ENCODE peak calls at places on chromosomes 1 and 21, in six cellular contexts. G is Peyer's patch, M is Caco-2, E is fibroblast of lung, T is left ventricle myocardium inferior, V is body of pancreas. H is an unnamed sample. For H3K4me1 and H3K9me3, the result is how much of the 10 kb centered on the place peaks cover.

GRCh38 chr1:69523032-69523431 is 44.7 kb upstream of the LRRC7 start:
- DNase-seq in G (no peak), M (no peak), E (peak), T (no peak), V (no peak), H (no peak)

GRCh38 chr1:29166291-29166878 is 15.3 kb downstream of the SRSF4 start:
- DNase-seq in G (peak), M (no peak), E (no peak), T (no peak), V (no peak), H (no peak)

GRCh38 chr1:228964178-228964819 is 229.0 kb downstream of the RHOU start:
- DNase-seq in G (no peak), M (peak), E (peak), T (peak), V (peak), H (no peak)

GRCh38 chr1:236394016-236394481 is at the start of gene EDARADD:
- DNase-seq in G (no peak), M (no peak), E (no peak), T (no peak), V (no peak), H (no peak)

GRCh38 chr1:20137055-20137454 is 2.1 kb upstream of the PLA2G2F start:
- DNase-seq in G (no peak), M (no peak), E (no peak), T (no peak), V (no peak), H (no peak)

GRCh38 chr1:155004352-155005075 is 1.9 kb downstream of the ZBTB7B start:
- DNase-seq in G (no peak), M (no peak), E (peak), T (no peak), V (no peak), H (no peak)

GRCh38 chr1:1069061-1069710 is 4.9 kb downstream of the RNF223 start:
- DNase-seq in G (peak), M (peak), E (peak), T (peak), V (peak), H (peak)

GRCh38 chr1:74005533-74005932 is 192.4 kb downstream of the LRRIQ3 start:
- DNase-seq in G (no peak), M (no peak), E (no peak), T (no peak), V (no peak), H (no peak)

GRCh38 chr1:64114012-64114525 is 89.4 kb upstream of the UBE2U start:
- DNase-seq in G (no peak), M (no peak), E (no peak), T (no peak), V (no peak), H (no peak)

GRCh38 chr1:6819641-6820040 is 34.4 kb downstream of the CAMTA1 start:
- DNase-seq in G (no peak), M (no peak), E (peak), T (no peak), V (no peak), H (no peak)

GRCh38 chr1:155392898-155393411 is 72.3 kb downstream of the RUSC1 start:
- DNase-seq in G (no peak), M (no peak), E (peak), T (no peak), V (peak), H (no peak)

GRCh38 chr1:117546467-117546866 is 59.4 kb upstream of the TENT5C start:
- DNase-seq in G (no peak), M (no peak), E (no peak), T (no peak), V (no peak), H (no peak)

GRCh38 chr21:34834852-34835501 is 166.2 kb downstream of the CLIC6 start:
- DNase-seq in G (no peak), M (no peak), E (no peak), T (no peak), V (no peak), H (no peak)

GRCh38 chr21:45156459-45156858 is 82.1 kb downstream of the ADARB1 start:
- DNase-seq in G (no peak), M (no peak), E (no peak), T (no peak), V (no peak), H (no peak)

GRCh38 chr1:159880435-159880834 is 18.0 kb upstream of the VSIG8 start:
- DNase-seq in G (no peak), M (no peak), E (peak), T (no peak), V (no peak), H (no peak)

GRCh38 chr1:201916649-201917249 is 28.1 kb downstream of the SHISA4 start:
- DNase-seq in G (peak), M (no peak), E (peak), T (peak), V (peak), H (peak)

GRCh38 chr1:5921129-5921528 is 71.1 kb downstream of the NPHP4 start:
- DNase-seq in G (no peak), M (no peak), E (no peak), T (no peak), V (peak), H (no peak)

GRCh38 chr1:76124196-76124595 is 49.6 kb downstream of the ST6GALNAC3 start:
- DNase-seq in G (no peak), M (no peak), E (no peak), T (no peak), V (no peak), H (no peak)

GRCh38 chr1:11746092-11746491 is 10.2 kb downstream of the AGTRAP start:
- DNase-seq in G (no peak), M (no peak), E (no peak), T (no peak), V (peak), H (no peak)

GRCh38 chr1:92299477-92300125 is 742 bp downstream of the RPAP2 start:
- DNase-seq in G (no peak), M (no peak), E (peak), T (no peak), V (no peak), H (no peak)

GRCh38 chr1:89695847-89696246 is 62.9 kb downstream of the LRRC8C start:
- DNase-seq in G (no peak), M (no peak), E (no peak), T (no peak), V (no peak), H (no peak)

GRCh38 chr1:66954208-66954607 is 29.4 kb downstream of the MIER1 start:
- DNase-seq in G (no peak), M (no peak), E (no peak), T (no peak), V (no peak), H (no peak)

GRCh38 chr21:38486705-38487104 is 11.6 kb downstream of the ERG start:
- DNase-seq in G (no peak), M (no peak), E (no peak), T (no peak), V (no peak), H (no peak)

GRCh38 chr1:155022136-155022926 is 11.2 kb downstream of the DCST2 start:
- DNase-seq in G (no peak), M (no peak), E (no peak), T (no peak), V (no peak), H (no peak)

GRCh38 chr1:162349635-162350330 is 26.9 kb downstream of the SPATA46 start:
- DNase-seq in G (peak), M (peak), E (peak), T (no peak), V (no peak), H (no peak)

GRCh38 chr1:248816042-248816851 is 9.5 kb downstream of the SH3BP5L start:
- DNase-seq in G (peak), M (no peak), E (no peak), T (no peak), V (no peak), H (no peak)

GRCh38 chr1:209491496-209491895 is 92.0 kb upstream of the CAMK1G start:
- DNase-seq in G (no peak), M (no peak), E (no peak), T (no peak), V (no peak), H (no peak)

GRCh38 chr21:36627242-36627641 is 71.7 kb upstream of the SIM2 start:
- DNase-seq in G (no peak), M (no peak), E (peak), T (no peak), V (no peak), H (no peak)

GRCh38 chr1:114081145-114082046 is 72.3 kb downstream of the SYT6 start:
- DNase-seq in G (no peak), M (no peak), E (no peak), T (no peak), V (peak), H (no peak)

GRCh38 chr1:11650331-11650991 is 3.8 kb downstream of the FBXO2 start:
- DNase-seq in G (peak), M (no peak), E (peak), T (peak), V (peak), H (peak)

GRCh38 chr1:154862927-154863701 is 7.0 kb downstream of the KCNN3 start:
- DNase-seq in G (no peak), M (no peak), E (no peak), T (no peak), V (peak), H (no peak)

GRCh38 chr1:17201201-17202021 is 3.5 kb upstream of the PADI1 start:
- DNase-seq in G (peak), M (peak), E (no peak), T (no peak), V (no peak), H (no peak)

GRCh38 chr21:25906554-25906953 is 171.8 kb downstream of the GABPA start:
- DNase-seq in G (no peak), M (no peak), E (no peak), T (no peak), V (no peak), H (no peak)

DNA sequence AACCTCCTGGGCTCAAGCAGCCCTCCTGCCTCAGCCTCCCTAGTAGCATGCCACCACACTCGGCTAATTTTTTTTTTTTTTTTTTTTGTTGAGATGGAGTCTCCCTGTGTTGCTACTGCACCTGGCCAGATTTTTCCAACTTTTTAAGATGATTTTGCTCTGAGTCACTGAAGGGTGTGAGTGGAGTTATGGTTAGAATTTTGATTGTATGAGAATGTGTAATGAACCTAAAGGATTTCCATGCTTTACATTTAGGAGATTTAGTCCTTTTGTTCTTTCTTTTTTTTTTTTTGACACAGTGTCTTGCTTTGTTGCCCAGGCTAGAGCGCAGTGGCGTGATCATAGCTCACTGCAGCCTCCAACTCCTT is 12.3 kb downstream of the SARS1 start:
- DNase-seq in G (peak), M (no peak), E (no peak), T (no peak), V (no peak), H (no peak)
- H3K4me1 ChIP-seq in G (under half), M (under half), E (under half), T (under half), V (under half), H (under half)

DNA sequence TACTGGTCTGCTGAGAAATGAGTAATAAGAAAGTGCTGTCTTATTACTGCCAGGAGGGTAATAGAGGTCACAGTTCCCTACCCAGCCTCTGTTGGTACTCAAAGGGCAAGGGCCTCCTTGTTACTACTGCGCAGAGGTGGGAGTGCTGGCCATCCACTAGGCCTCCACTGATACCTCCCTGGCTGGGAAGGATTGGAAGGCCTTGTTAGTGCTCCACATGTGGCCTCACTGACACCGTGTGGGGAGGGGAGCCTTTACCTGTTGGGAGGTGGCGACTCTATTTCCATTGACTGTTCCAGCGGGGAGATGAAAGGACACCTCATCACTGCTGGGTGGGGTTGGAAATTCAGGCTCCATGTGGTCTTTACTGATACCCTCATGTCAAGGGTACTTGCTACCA is 57.8 kb upstream of the USP24 start:
- DNase-seq in G (no peak), M (peak), E (no peak), T (no peak), V (no peak), H (no peak)
- TF ChIP-seq CTCF in G (no peak), M (no peak), E (no peak), T (no peak), V (no peak), H (no peak)

DNA sequence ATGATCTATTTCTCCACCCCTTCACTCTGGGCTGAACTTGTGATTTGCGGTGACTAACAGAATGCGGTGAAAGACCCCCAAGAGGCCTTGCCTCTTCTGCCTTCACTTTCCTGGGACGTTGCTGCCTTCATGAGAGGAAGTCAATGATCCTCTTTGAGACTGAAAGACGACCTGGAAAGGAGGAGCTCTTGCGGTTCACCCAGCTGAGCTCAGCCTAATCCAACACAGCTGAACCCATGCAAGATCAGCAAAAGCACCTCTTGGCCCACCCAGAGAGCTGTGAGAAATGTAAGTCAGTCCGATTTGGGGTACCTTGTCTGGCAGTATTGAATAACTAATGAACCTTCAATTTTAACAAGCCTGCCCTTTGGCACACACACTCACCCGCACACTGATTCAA is 767.4 kb upstream of the TPTE start:
- DNase-seq in G (no peak), M (no peak), E (no peak), T (no peak), V (no peak), H (no peak)
- H3K9me3 ChIP-seq in G (under half), M (under half), E (under half), T (under half), V (under half), H (under half)

GRCh38 chr1:107152332-107152731 is 11.5 kb downstream of the NTNG1 start:
- DNase-seq in G (no peak), M (no peak), E (no peak), T (no peak), V (no peak), H (no peak)
- H3K4me1 ChIP-seq in G (under half), M (under half), E (under half), T (under half), V (under half), H (under half)

DNA sequence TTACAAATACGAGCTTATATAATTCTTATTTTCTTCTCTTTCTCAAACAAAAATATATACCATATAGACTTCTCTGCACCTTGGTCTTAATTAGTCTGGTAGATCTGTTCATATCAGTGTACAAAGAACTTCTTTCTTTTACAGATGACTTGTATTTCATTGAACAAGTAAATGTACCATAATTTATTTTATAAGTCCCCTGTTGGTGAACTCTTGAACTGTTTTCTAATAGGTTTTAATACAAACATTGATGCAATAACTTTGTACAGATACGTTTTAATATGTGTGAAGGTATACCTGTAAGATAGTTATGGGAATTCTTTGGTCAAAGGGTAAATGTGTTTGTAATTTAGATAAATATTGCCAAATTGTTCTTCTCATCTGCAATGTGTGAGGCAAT is 28.4 kb downstream of the GPR88 start:
- DNase-seq in G (no peak), M (no peak), E (no peak), T (no peak), V (no peak), H (no peak)
- TF ChIP-seq CTCF in G (no peak), M (no peak), E (no peak), T (no peak), V (no peak), H (no peak)

GRCh38 chr1:106754957-106755356 is 301.5 kb upstream of the PRMT6 start:
- DNase-seq in G (no peak), M (no peak), E (peak), T (no peak), V (no peak), H (no peak)

GRCh38 chr1:106756752-106757151 is 299.7 kb upstream of the PRMT6 start:
- DNase-seq in G (no peak), M (no peak), E (no peak), T (no peak), V (no peak), H (no peak)

GRCh38 chr1:106753069-106753468 is 303.4 kb upstream of the PRMT6 start:
- DNase-seq in G (no peak), M (no peak), E (no peak), T (no peak), V (no peak), H (no peak)

GRCh38 chr1:106749906-106750305 is 306.6 kb upstream of the PRMT6 start:
- DNase-seq in G (no peak), M (no peak), E (no peak), T (no peak), V (no peak), H (no peak)

GRCh38 chr1:106755682-106756406 is 300.6 kb upstream of the PRMT6 start:
- DNase-seq in G (no peak), M (no peak), E (peak), T (no peak), V (no peak), H (no peak)
- H3K9me3 ChIP-seq in G (under half), M (under half), E (under half), T (under half), V (under half), H (under half)

GRCh38 chr1:71190843-71191242 is 110.0 kb upstream of the ZRANB2 start:
- DNase-seq in G (no peak), M (no peak), E (no peak), T (no peak), V (no peak), H (no peak)
- H3K4me1 ChIP-seq in G (under half), M (under half), E (under half), T (under half), V (under half), H (under half)

GRCh38 chr1:15100369-15101111 is 53.0 kb upstream of the TMEM51 start:
- DNase-seq in G (peak), M (peak), E (peak), T (peak), V (peak), H (peak)
- TF ChIP-seq CTCF in G (peak), M (peak), E (peak), T (peak), V (peak), H (peak)

GRCh38 chr1:4120557-4121292 is 220.7 kb upstream of the C1orf174 start:
- DNase-seq in G (no peak), M (no peak), E (no peak), T (no peak), V (no peak), H (no peak)

GRCh38 chr1:4121293-4121684 is 221.2 kb upstream of the C1orf174 start:
- DNase-seq in G (no peak), M (no peak), E (no peak), T (no peak), V (no peak), H (no peak)

GRCh38 chr1:4119516-4120220 is 219.6 kb upstream of the C1orf174 start:
- DNase-seq in G (no peak), M (no peak), E (no peak), T (no peak), V (no peak), H (no peak)

GRCh38 chr1:4122513-4123160 is 222.6 kb upstream of the C1orf174 start:
- DNase-seq in G (no peak), M (no peak), E (no peak), T (no peak), V (no peak), H (no peak)

GRCh38 chr1:4121834-4122512 is 221.9 kb upstream of the C1orf174 start:
- DNase-seq in G (no peak), M (no peak), E (no peak), T (no peak), V (no peak), H (no peak)
- H3K9me3 ChIP-seq in G (under half), M (under half), E (under half), T (under half), V (under half), H (under half)

H was measured in BE2C.